ENCODE peak calls at places on chromosomes 1 and 21, in four cellular contexts. K, T, S and L are unnamed samples.

GRCh38 chr1:32307313-32307712 is 15.4 kb downstream of the HDAC1 start:
- DNase-seq in K (no peak), T (no peak), S (no peak), L (no peak)

GRCh38 chr1:228483789-228484188 is 3.4 kb upstream of the RNF187 start:
- DNase-seq in K (no peak), T (no peak), S (no peak), L (no peak)

GRCh38 chr21:18369115-18369514 is 34.5 kb downstream of the TMPRSS15 start:
- DNase-seq in K (no peak), T (peak), S (no peak), L (no peak)

GRCh38 chr1:17984510-17985085 is 123.0 kb upstream of the IGSF21 start:
- DNase-seq in K (no peak), T (peak), S (no peak), L (no peak)

GRCh38 chr21:29403291-29403690 is 104.6 kb downstream of the BACH1 start:
- DNase-seq in K (no peak), T (no peak), S (no peak), L (no peak)

GRCh38 chr1:232393010-232393833 is 236.7 kb downstream of the SIPA1L2 start:
- DNase-seq in K (no peak), T (no peak), S (no peak), L (no peak)

GRCh38 chr1:68216088-68216487 is 16.2 kb downstream of the WLS start:
- DNase-seq in K (no peak), T (no peak), S (no peak), L (no peak)

GRCh38 chr1:20584890-20585289 is 4.0 kb upstream of the CDA start:
- DNase-seq in K (no peak), T (no peak), S (no peak), L (no peak)

GRCh38 chr1:111980684-111981083 is 8.8 kb downstream of the KCND3 start:
- DNase-seq in K (no peak), T (no peak), S (no peak), L (no peak)

GRCh38 chr1:216596298-216596947 is 126.8 kb downstream of the ESRRG start:
- DNase-seq in K (no peak), T (peak), S (no peak), L (no peak)

GRCh38 chr1:31785020-31785946 is 21.1 kb upstream of the ADGRB2 start:
- DNase-seq in K (no peak), T (peak), S (peak), L (peak)

GRCh38 chr1:21175324-21175669 is 1.4 kb downstream of the EIF4G3 start:
- DNase-seq in K (peak), T (no peak), S (no peak), L (no peak)

GRCh38 chr21:20779321-20779720 is 218.9 kb upstream of the NCAM2 start:
- DNase-seq in K (no peak), T (no peak), S (no peak), L (no peak)

GRCh38 chr1:22132517-22133235 is 10.2 kb downstream of the WNT4 start:
- DNase-seq in K (no peak), T (no peak), S (no peak), L (no peak)

GRCh38 chr1:235468970-235469369 is 35.3 kb downstream of the B3GALNT2 start:
- DNase-seq in K (no peak), T (no peak), S (no peak), L (no peak)

GRCh38 chr1:24418898-24419628 is 3.5 kb downstream of the NIPAL3 start:
- DNase-seq in K (peak), T (no peak), S (no peak), L (no peak)

GRCh38 chr1:100412980-100413379 is 60.7 kb downstream of the CDC14A start:
- DNase-seq in K (peak), T (no peak), S (no peak), L (no peak)

GRCh38 chr1:116738673-116739370 is 15.4 kb upstream of the CD2 start:
- DNase-seq in K (no peak), T (no peak), S (no peak), L (no peak)

GRCh38 chr1:222617367-222617951 is 438 bp upstream of the MIA3 start:
- DNase-seq in K (peak), T (peak), S (peak), L (peak)

GRCh38 chr1:94276900-94277581 is 39.7 kb upstream of the ARHGAP29 start:
- DNase-seq in K (no peak), T (no peak), S (no peak), L (no peak)

GRCh38 chr1:80217377-80217986 is 1211.0 kb upstream of the ADGRL4 start:
- DNase-seq in K (peak), T (peak), S (no peak), L (no peak)

GRCh38 chr21:35933466-35933865 is 126.9 kb downstream of the SETD4 start:
- DNase-seq in K (no peak), T (no peak), S (peak), L (peak)

GRCh38 chr1:226643167-226643566 is 94.6 kb downstream of the STUM start:
- DNase-seq in K (no peak), T (no peak), S (no peak), L (no peak)

GRCh38 chr1:12114340-12114683 is 51.2 kb downstream of the TNFRSF8 start:
- DNase-seq in K (no peak), T (no peak), S (no peak), L (no peak)

GRCh38 chr1:12112711-12113161 is 49.6 kb downstream of the TNFRSF8 start:
- DNase-seq in K (no peak), T (no peak), S (no peak), L (no peak)

GRCh38 chr1:12114916-12115315 is 51.8 kb downstream of the TNFRSF8 start:
- DNase-seq in K (no peak), T (no peak), S (no peak), L (no peak)

GRCh38 chr1:12111741-12112140 is 48.6 kb downstream of the TNFRSF8 start:
- DNase-seq in K (no peak), T (no peak), S (no peak), L (no peak)

DNA sequence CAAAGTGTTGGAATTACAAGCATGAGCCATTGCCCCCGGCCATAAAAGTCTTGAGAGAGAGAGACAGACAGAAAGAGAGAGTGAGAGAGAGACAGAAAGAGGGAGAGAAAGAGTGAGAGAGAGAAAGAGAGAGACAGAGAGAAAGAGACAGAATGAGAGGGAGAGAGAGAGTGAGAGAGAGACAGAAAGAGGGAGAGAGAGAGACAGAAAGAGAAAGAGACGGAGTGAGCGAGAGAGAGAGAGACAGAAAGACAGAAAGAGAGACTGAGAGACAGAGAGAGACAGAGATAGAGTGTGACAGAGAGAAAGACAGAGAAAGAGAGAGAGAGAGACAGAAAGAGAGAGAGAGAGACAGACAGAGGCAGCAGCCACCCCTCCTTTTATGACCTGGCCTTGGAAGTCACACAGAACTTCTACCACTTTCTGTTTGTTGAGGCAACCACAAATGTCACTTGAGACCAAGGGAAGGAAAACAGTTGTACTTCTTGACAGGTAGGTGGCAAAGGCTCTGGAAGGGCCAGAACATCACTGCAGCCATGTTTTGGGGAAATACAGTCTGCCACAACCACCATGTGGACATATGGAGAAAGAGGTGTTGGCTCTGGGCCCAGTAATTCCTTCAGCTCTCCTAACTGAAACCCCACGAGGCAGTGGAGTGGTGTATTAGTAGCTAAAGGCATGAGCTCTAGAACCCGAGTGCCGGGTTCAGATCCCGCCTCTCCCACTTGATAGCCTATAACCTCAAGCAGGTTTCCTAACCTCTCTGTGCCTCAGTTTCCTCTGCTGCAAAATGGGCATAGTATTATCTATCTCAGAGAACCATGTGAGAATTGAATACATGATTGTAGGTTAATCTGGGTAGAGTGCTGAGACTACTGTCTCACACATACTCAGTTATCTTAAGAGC is 50.6 kb downstream of the TNFRSF8 start:
- DNase-seq in K (no peak), T (no peak), S (no peak), L (no peak)
- TF ChIP-seq CTCF in K (no peak), T (no peak), S (no peak), L (no peak)

GRCh38 chr1:182484531-182485257 is 34.7 kb downstream of the RGSL1 start:
- DNase-seq in K (no peak), T (peak), S (no peak), L (no peak)
- TF ChIP-seq CTCF in K (no peak), T (peak), S (no peak), L (no peak)

GRCh38 chr1:245156736-245157505 is 2.1 kb downstream of the KIF26B start:
- DNase-seq in K (no peak), T (peak), S (peak), L (no peak)
- TF ChIP-seq CTCF in K (peak), T (no peak), S (no peak), L (no peak)

DNA sequence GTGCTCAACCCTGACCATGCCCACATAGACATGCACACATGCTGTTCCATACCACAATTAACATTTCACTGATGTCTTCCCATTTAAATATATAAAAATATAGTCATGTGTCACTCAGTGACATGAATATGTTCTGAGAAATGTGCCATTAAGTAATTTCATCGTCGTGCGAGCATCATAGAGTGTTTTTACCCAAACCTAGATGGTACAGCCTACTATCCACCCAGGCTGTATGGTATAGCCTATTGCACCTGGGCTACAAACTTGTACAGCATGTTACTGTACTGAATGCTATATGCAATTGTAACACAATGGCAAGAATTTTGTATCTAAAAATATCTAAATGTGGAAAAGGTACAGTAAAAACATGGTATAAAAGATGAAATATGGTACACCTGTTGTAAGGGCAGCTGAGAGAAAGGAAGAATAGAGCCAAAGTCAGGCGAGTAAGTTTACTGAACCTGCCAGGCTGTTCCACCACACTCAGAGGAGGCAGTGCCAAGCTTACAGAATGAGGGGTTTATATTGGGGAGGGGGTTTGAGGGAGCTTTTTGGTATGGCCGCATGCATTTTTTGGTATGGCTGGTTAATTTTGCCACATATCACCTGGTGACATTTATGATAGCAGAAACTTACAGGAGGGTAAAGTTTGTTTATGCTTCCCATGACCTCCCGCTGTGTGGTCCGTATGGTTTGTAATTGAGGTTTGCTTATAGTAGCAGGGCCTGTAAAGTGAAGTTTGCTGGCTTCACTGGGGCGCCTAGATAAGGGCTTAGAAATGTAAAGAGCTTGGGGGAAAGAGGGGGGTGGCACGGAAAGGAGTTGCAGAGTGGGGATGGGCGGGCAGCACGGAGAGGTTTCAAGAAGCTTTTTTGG is 134.9 kb upstream of the ETV3 start:
- DNase-seq in K (no peak), T (no peak), S (no peak), L (no peak)
- TF ChIP-seq CTCF in K (no peak), T (no peak), S (no peak), L (no peak)